ENCODE peak calls at places on chromosome 16, in five cellular contexts. Z is GM23338, U is lower leg skin, X is astrocyte, G is neural crest cell. H is an unnamed sample.

GRCh38 chr16:85863384-85863774 is 35.6 kb upstream of the IRF8 start:
- DNase-seq in G (no peak), U (no peak), X (peak; percentile 29), Z (no peak), H (no peak)

GRCh38 chr16:25553711-25554436 is 137.9 kb upstream of the HS3ST4 start:
- DNase-seq in G (no peak), Z (no peak), X (no peak), U (no peak), H (no peak)

GRCh38 chr16:5071681-5072333 is at the start of gene ALG1:
- DNase-seq in Z (peak; percentile 94), X (peak; percentile 68), U (peak; percentile 84), G (peak; percentile 78), H (peak; percentile 90)

GRCh38 chr16:86934581-86935322 is 356.4 kb downstream of the FOXL1 start:
- DNase-seq in Z (no peak), G (no peak), X (no peak), U (no peak), H (no peak)

GRCh38 chr16:56401482-56401881 is 23.9 kb downstream of the AMFR start:
- DNase-seq in Z (peak; percentile 66), G (no peak), X (no peak), U (no peak), H (no peak)

GRCh38 chr16:79451196-79451816 is 149.2 kb downstream of the MAF start:
- DNase-seq in Z (no peak), X (no peak), U (no peak), G (no peak), H (no peak)

GRCh38 chr16:8543258-8543657 is 47.1 kb downstream of the TMEM114 start:
- DNase-seq in Z (no peak), G (no peak), U (no peak), X (no peak), H (no peak)

GRCh38 chr16:25478476-25478875 is 213.3 kb upstream of the HS3ST4 start:
- DNase-seq in U (no peak), G (no peak), X (peak; percentile 1), Z (no peak), H (no peak)

GRCh38 chr16:72285728-72286127 is 113.8 kb upstream of the PMFBP1 start:
- DNase-seq in U (no peak), G (no peak), X (peak; percentile 14), Z (no peak), H (no peak)

GRCh38 chr16:82631701-82632685 is 5.2 kb downstream of the CDH13 start:
- DNase-seq in Z (peak; percentile 61), U (no peak), X (peak; percentile 23), G (no peak), H (no peak)
- TF ChIP-seq CTCF in Z (peak; percentile 59), U (no peak), X (peak; percentile 26), G (peak; percentile 39), H (no peak)

DNA sequence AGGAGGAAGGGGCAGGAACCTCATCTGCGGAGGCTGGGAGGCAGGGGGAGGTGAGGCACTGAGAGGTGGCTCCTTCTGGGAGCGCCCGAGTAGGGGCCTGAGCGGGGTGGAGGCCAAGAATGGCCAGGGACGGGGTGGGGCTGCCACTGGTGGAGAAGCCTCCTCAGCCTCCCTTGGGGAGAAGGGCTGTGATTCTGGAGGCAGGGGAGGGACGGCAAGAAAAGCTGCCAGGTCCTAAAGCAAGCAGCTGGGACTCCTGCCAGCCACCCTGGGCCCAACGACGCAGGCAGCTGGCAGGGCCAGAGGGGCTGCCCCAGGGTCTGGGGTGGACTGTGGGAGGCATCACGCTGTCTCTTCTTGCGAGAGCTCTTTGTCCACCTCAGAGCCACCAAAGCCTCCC is 12.7 kb upstream of the MLKL start:
- DNase-seq in X (no peak), Z (no peak), G (no peak), U (no peak), H (no peak)
- TF ChIP-seq CTCF in X (no peak), Z (no peak), G (no peak), U (no peak), H (no peak)

GRCh38 chr16:81242977-81243618 is 4.6 kb downstream of the BCO1 start:
- DNase-seq in Z (no peak), U (no peak), G (no peak), X (no peak), H (no peak)

GRCh38 chr16:81241706-81242105 is 3.2 kb downstream of the BCO1 start:
- DNase-seq in Z (no peak), U (no peak), X (no peak), G (no peak), H (no peak)

GRCh38 chr16:81239722-81240121 is 1.2 kb downstream of the BCO1 start:
- DNase-seq in U (no peak), Z (no peak), X (no peak), G (no peak), H (no peak)

GRCh38 chr16:81238296-81239011 is at the start of gene BCO1:
- DNase-seq in X (peak; percentile 78), G (no peak), U (no peak), Z (peak; percentile 73), H (no peak)

DNA sequence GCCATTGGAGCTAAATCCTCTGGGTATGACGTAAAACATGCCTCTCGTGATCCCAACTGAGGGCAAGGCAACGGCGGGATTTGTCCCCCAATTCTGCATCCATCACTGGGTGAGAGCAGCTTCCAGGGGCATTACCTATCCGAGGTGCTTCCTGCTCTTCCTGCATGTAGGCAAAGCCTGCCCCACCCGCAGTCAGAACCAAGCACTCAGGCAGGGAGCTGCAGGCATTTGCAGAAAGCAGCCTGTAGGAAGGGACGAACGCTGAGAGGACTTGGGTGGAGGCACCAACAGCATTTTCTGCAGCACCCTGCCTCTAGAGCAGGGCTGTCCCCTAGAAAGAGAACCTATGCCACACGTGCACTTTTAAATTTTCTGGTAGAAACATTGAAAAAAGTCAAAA is 5.4 kb downstream of the BCO1 start:
- DNase-seq in G (no peak), Z (peak; percentile 35), X (no peak), U (no peak), H (no peak)
- TF ChIP-seq CTCF in G (no peak), Z (no peak), X (no peak), U (no peak), H (no peak)

DNA sequence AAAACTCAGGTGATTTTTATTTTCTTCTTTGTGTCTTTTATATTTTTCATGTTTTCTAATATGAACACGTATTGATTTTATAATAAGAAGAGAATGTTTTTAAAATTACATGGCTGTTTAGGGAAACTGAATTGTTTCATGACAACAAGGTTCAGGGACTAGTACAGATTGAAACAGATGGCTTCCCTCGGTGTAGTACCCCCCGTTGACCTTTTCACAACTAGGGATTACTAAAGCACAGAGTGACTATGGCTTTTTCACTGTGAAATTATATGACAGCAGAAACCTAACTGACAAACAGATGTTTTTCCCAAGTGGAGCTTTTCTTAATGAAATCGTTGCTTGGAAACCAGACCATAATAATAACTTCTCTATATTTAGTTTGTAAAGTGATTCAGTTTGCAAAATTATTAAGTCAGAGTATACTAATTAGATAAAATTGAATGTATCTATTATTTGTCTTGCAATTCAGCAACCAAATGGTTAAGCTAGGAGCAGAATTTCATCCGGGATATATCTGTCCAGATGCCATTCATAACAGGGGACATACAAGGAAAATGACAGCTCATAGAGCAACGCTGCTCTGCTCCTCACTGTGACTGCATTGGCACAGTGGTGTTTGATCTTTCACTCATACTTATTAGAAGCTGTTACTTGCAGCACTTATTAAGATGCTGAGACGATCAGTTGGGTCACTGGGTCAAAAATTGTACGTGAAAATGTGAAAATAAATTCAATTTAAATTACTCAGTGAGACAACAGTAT is 111.7 kb downstream of the TANGO6 start:
- DNase-seq in X (no peak), U (no peak), Z (no peak), G (no peak), H (no peak)
- TF ChIP-seq CTCF in X (no peak), U (no peak), Z (no peak), G (no peak), H (no peak)

DNA sequence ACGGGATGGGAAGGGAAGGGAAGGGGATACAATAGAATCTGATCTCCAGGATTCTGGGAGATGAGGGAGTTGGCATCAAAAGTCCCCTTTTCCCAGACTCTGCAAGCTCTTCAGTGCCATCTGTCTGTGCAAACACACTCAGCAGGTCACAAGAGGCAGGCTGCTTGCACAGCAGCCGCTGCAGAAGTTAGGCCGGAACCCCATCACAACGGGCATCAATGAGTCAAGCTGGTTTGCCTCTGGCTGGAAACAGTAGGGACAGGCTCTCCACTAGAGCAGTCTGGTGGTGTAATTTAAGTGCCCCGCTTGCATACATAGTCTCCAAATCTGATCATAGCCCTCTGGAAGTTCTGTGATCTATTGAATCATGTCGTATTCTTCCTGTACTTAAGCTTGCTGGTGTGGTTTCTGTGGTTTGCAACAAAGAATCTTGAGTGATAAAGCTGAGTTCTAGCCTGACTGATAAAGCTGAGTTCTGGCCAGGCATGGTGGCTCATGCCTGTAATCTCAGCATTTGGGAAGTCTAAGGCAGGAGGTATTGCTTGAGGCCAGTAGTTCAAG is 33.7 kb upstream of the KDM8 start:
- DNase-seq in Z (peak; percentile 31), G (no peak), X (peak; percentile 99), U (peak; percentile 16), H (no peak)
- TF ChIP-seq CTCF in Z (no peak), G (no peak), X (no peak), U (no peak), H (no peak)

DNA sequence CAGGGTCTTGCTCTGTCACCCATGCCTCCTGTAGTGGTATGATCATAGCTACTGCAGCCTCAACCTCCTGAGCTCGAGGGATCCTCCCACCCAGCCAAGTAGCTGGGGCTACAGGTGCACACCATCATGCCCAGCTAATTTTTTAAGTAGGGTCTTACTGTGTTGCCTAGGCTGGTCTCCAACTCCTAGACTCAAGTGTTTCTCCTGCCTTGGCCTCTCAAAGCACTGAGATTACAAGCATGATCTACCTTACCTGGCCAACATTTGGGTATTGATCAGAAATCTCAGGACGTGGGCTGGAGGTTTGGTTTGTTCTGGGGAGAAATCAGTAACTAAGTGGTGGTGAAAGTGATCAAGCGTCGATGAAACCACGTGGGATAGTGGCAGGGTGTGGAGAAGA is 4.1 kb downstream of the CHD9 start:
- DNase-seq in G (no peak), U (no peak), Z (no peak), X (no peak), H (no peak)
- TF ChIP-seq CTCF in G (no peak), U (no peak), Z (no peak), X (no peak), H (no peak)

GRCh38 chr16:84504420-84505248 is at the start of gene MEAK7:
- DNase-seq in G (peak; percentile 98), X (peak; percentile 94), U (peak; percentile 99), Z (peak; percentile 99), H (peak; percentile 99)
- TF ChIP-seq CTCF in G (no peak), X (no peak), U (no peak), Z (no peak), H (no peak)